ENCODE peak calls at places on chromosomes 5 and 9, in five cellular contexts. One of them, this sample, is unnamed.

GRCh38 chr9:116475201-116475600 is 211.9 kb upstream of the TRIM32 start:
- DNase-seq in astrocyte of the spinal cord: peak
- DNase-seq in HepG2: no peak
- DNase-seq in AG09319: no peak
- DNase-seq in upper lobe of left lung: no peak
- DNase-seq in this sample: no peak

GRCh38 chr9:96661711-96662110 is 6.6 kb upstream of the PRXL2C start:
- DNase-seq in astrocyte of the spinal cord: peak
- DNase-seq in HepG2: no peak
- DNase-seq in AG09319: no peak
- DNase-seq in upper lobe of left lung: no peak
- DNase-seq in this sample: no peak

GRCh38 chr9:93210324-93210973 is 26.5 kb downstream of the WNK2 start:
- DNase-seq in astrocyte of the spinal cord: no peak
- DNase-seq in HepG2: no peak
- DNase-seq in AG09319: no peak
- DNase-seq in upper lobe of left lung: no peak
- DNase-seq in this sample: no peak

GRCh38 chr5:145925353-145925752 is 11.0 kb upstream of the SH3RF2 start:
- DNase-seq in astrocyte of the spinal cord: peak
- DNase-seq in HepG2: no peak
- DNase-seq in AG09319: no peak
- DNase-seq in upper lobe of left lung: no peak
- DNase-seq in this sample: no peak

GRCh38 chr5:88140396-88140862 is 128.2 kb downstream of the TMEM161B start:
- DNase-seq in astrocyte of the spinal cord: no peak
- DNase-seq in HepG2: no peak
- DNase-seq in AG09319: no peak
- DNase-seq in upper lobe of left lung: peak
- DNase-seq in this sample: no peak

GRCh38 chr5:1497795-1498622 is 25.8 kb downstream of the LPCAT1 start:
- DNase-seq in astrocyte of the spinal cord: no peak
- DNase-seq in HepG2: no peak
- DNase-seq in AG09319: no peak
- DNase-seq in upper lobe of left lung: no peak
- DNase-seq in this sample: no peak

GRCh38 chr9:89734561-89734960 is 129.7 kb downstream of the GADD45G start:
- DNase-seq in astrocyte of the spinal cord: no peak
- DNase-seq in HepG2: no peak
- DNase-seq in AG09319: no peak
- DNase-seq in upper lobe of left lung: no peak
- DNase-seq in this sample: no peak

GRCh38 chr5:74934949-74935751 is 69.0 kb upstream of the FAM169A start:
- DNase-seq in astrocyte of the spinal cord: peak
- DNase-seq in HepG2: peak
- DNase-seq in AG09319: peak
- DNase-seq in upper lobe of left lung: no peak
- DNase-seq in this sample: peak

GRCh38 chr5:79612667-79613190 is 488 bp downstream of the TENT2 start:
- DNase-seq in astrocyte of the spinal cord: no peak
- DNase-seq in HepG2: peak
- DNase-seq in AG09319: no peak
- DNase-seq in upper lobe of left lung: no peak
- DNase-seq in this sample: no peak

GRCh38 chr9:109114670-109115069 is 5.1 kb downstream of the TMEM245 start:
- DNase-seq in astrocyte of the spinal cord: peak
- DNase-seq in HepG2: no peak
- DNase-seq in AG09319: no peak
- DNase-seq in upper lobe of left lung: peak
- DNase-seq in this sample: no peak

GRCh38 chr5:150774145-150774544 is 4.4 kb upstream of the SMIM3 start:
- DNase-seq in astrocyte of the spinal cord: peak
- DNase-seq in HepG2: no peak
- DNase-seq in AG09319: no peak
- DNase-seq in upper lobe of left lung: no peak
- DNase-seq in this sample: no peak

GRCh38 chr9:130271473-130271872 is 5.9 kb downstream of the HMCN2 start:
- DNase-seq in astrocyte of the spinal cord: no peak
- DNase-seq in HepG2: no peak
- DNase-seq in AG09319: no peak
- DNase-seq in upper lobe of left lung: no peak
- DNase-seq in this sample: no peak
- TF ChIP-seq CTCF in astrocyte of the spinal cord: no peak
- TF ChIP-seq CTCF in HepG2: no peak
- TF ChIP-seq CTCF in AG09319: no peak
- TF ChIP-seq CTCF in upper lobe of left lung: no peak
- TF ChIP-seq CTCF in this sample: no peak

GRCh38 chr5:39726467-39726866 is 301.7 kb upstream of the DAB2 start:
- DNase-seq in astrocyte of the spinal cord: no peak
- DNase-seq in HepG2: no peak
- DNase-seq in AG09319: no peak
- DNase-seq in upper lobe of left lung: no peak
- DNase-seq in this sample: no peak
- TF ChIP-seq CTCF in astrocyte of the spinal cord: no peak
- TF ChIP-seq CTCF in HepG2: no peak
- TF ChIP-seq CTCF in AG09319: no peak
- TF ChIP-seq CTCF in upper lobe of left lung: no peak
- TF ChIP-seq CTCF in this sample: no peak

GRCh38 chr5:57884346-57885102 is 401.9 kb upstream of the ACTBL2 start:
- DNase-seq in astrocyte of the spinal cord: no peak
- DNase-seq in HepG2: no peak
- DNase-seq in AG09319: no peak
- DNase-seq in upper lobe of left lung: no peak
- DNase-seq in this sample: no peak

GRCh38 chr5:57891443-57891842 is 408.8 kb upstream of the ACTBL2 start:
- DNase-seq in astrocyte of the spinal cord: no peak
- DNase-seq in HepG2: no peak
- DNase-seq in AG09319: no peak
- DNase-seq in upper lobe of left lung: no peak
- DNase-seq in this sample: no peak

GRCh38 chr5:57887851-57888621 is 405.4 kb upstream of the ACTBL2 start:
- DNase-seq in astrocyte of the spinal cord: peak
- DNase-seq in HepG2: peak
- DNase-seq in AG09319: peak
- DNase-seq in upper lobe of left lung: peak
- DNase-seq in this sample: no peak

GRCh38 chr5:57889558-57889957 is 406.9 kb upstream of the ACTBL2 start:
- DNase-seq in astrocyte of the spinal cord: peak
- DNase-seq in HepG2: peak
- DNase-seq in AG09319: peak
- DNase-seq in upper lobe of left lung: no peak
- DNase-seq in this sample: no peak
- TF ChIP-seq CTCF in astrocyte of the spinal cord: peak
- TF ChIP-seq CTCF in HepG2: peak
- TF ChIP-seq CTCF in AG09319: peak
- TF ChIP-seq CTCF in upper lobe of left lung: peak
- TF ChIP-seq CTCF in this sample: no peak

DNA sequence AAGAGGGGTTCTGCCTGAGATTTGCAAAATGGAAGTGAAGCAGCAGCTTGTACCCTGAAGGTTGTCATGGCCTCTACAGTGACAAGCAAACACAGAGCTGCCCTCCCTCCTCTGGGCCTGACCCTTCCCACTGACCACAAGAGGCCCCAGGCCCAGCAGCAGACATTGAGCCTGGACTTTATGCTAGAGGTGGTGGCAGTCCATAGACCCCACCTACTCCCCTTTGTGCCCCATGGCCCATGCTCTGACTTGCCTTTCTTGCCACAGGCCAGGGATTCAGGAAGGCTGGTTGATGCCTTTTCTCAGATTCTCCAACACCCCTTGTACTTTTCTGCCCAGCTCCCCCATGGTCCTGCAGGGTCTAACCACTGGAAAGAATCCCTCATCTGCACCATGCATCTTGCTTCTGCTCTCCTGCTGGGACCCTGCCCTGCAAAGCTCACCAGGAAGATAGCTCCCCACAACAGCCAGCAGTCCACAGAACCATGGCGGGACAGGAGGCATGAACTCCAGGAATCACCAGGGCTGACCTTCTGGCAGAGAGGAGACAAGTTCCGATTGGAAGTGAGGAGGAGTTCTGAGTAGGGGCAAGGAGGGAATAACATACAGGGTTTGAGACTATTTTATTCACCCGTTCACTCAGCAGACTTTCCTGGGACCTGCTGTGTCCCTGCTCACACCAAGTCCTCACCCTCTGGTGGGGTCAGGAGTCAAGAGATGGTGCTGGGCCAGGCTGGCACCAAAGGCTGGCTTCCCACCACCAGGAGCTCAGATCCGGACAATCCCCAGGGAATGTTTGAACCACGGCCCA is 263.8 kb downstream of the SYK start:
- DNase-seq in astrocyte of the spinal cord: no peak
- DNase-seq in HepG2: peak
- DNase-seq in AG09319: no peak
- DNase-seq in upper lobe of left lung: no peak
- DNase-seq in this sample: no peak
- TF ChIP-seq CTCF in astrocyte of the spinal cord: no peak
- TF ChIP-seq CTCF in HepG2: no peak
- TF ChIP-seq CTCF in AG09319: no peak
- TF ChIP-seq CTCF in upper lobe of left lung: no peak
- TF ChIP-seq CTCF in this sample: no peak

DNA sequence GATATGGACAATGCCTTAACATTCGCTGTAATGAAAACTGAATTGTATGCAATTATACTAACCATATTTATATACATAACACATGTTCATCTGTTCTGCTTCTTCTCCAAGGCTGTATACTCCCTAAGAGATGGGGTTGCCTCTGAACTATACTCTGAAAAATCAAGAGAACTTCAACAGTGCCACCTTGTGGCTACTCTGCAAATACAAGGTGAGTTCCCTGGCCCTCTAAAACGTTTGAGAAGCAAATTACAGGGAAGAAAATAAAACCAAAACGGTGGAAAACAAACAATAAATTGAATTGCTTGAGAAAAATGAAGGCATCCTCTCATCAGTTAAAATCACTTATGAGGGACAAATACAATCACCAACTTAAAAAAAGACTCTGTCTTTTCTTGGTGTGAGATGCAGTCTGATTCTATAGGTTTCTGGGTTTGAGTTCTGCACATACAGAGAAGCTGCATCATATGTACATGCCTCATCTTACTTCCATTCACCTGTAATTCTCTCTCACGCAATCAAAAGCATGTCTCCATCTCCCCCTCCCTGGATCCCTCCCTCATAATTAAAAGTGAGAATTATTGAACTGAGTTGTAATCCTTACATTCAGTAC is 98.6 kb downstream of the FBXW11 start:
- DNase-seq in astrocyte of the spinal cord: peak
- DNase-seq in HepG2: peak
- DNase-seq in AG09319: peak
- DNase-seq in upper lobe of left lung: no peak
- DNase-seq in this sample: peak
- TF ChIP-seq CTCF in astrocyte of the spinal cord: peak
- TF ChIP-seq CTCF in HepG2: peak
- TF ChIP-seq CTCF in AG09319: peak
- TF ChIP-seq CTCF in upper lobe of left lung: peak
- TF ChIP-seq CTCF in this sample: peak

DNA sequence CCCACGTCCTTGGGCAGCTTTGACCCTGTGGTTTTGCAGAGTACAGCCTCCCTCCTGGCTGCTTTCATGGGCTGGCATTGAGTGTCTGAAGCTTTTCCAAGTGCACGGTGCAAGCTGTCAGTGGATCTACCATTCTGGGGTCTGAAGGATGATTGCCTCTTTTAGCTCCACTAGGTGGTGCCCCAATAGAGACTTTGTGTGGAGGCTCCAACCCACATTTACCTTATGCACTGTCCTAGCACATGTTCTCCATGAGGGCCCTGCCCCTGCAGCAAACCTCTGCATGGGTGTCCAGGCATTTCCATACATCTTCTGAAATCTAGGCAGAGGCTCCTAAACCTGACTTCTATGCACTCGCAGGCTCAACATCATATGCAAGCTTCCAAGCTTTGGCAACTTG is 644.2 kb upstream of the CDH9 start:
- DNase-seq in astrocyte of the spinal cord: no peak
- DNase-seq in HepG2: peak
- DNase-seq in AG09319: no peak
- DNase-seq in upper lobe of left lung: no peak
- DNase-seq in this sample: no peak
- TF ChIP-seq CTCF in astrocyte of the spinal cord: peak
- TF ChIP-seq CTCF in HepG2: peak
- TF ChIP-seq CTCF in AG09319: no peak
- TF ChIP-seq CTCF in upper lobe of left lung: no peak
- TF ChIP-seq CTCF in this sample: no peak